ENCODE peak calls at places on chromosomes 13 and 19, in ten cellular contexts. K is spleen, G is upper lobe of left lung, F is SK-N-SH, B is stomach, C is sigmoid colon, E is suprapubic skin, Y is endothelial cell of umbilical vein, A is HCT116, Q is K562. V is an unnamed sample. For H3K4me1, the result is how much of the 10 kb centered on the place peaks cover.

GRCh38 chr13:98447881-98448641 is 128.8 kb downstream of the STK24 start:
- DNase-seq in K (no peak), G (no peak), F (peak), B (no peak), C (no peak), E (no peak), Y (peak), A (peak), Q (peak), V (no peak)

GRCh38 chr13:90414691-90415596 is 932.5 kb upstream of the MIR17HG start:
- DNase-seq in K (no peak), G (no peak), F (no peak), B (no peak), C (no peak), E (no peak), Y (peak), A (peak), Q (no peak), V (no peak)

GRCh38 chr19:1015782-1016646 is 4.9 kb downstream of the TMEM259 start:
- DNase-seq in K (no peak), G (no peak), F (no peak), B (no peak), C (no peak), E (no peak), Y (no peak), A (no peak), Q (no peak), V (no peak)

GRCh38 chr13:21741396-21741795 is 70.5 kb downstream of the FGF9 start:
- DNase-seq in K (no peak), G (no peak), F (no peak), B (no peak), C (no peak), E (no peak), Y (no peak), A (no peak), Q (no peak), V (peak)

GRCh38 chr13:43546260-43546659 is 240.5 kb downstream of the ENOX1 start:
- DNase-seq in K (no peak), G (no peak), F (peak), B (no peak), C (no peak), E (no peak), Y (peak), A (no peak), Q (no peak), V (no peak)

GRCh38 chr13:68428292-68428691 is 1198.2 kb upstream of the PCDH9 start:
- DNase-seq in K (no peak), G (no peak), F (no peak), B (no peak), C (no peak), E (no peak), Y (no peak), A (no peak), Q (no peak), V (no peak)

GRCh38 chr13:27130223-27131015 is 41.2 kb downstream of the USP12 start:
- DNase-seq in K (no peak), G (no peak), F (no peak), B (no peak), C (no peak), E (no peak), Y (no peak), A (no peak), Q (no peak), V (no peak)

GRCh38 chr13:98869408-98870090 is 108.3 kb downstream of the DOCK9 start:
- DNase-seq in K (no peak), G (no peak), F (no peak), B (peak), C (no peak), E (no peak), Y (peak), A (no peak), Q (no peak), V (no peak)

GRCh38 chr13:99989376-99990044 is 7.9 kb downstream of the ZIC2 start:
- DNase-seq in K (no peak), G (no peak), F (peak), B (no peak), C (no peak), E (no peak), Y (no peak), A (no peak), Q (no peak), V (peak)

GRCh38 chr19:32189956-32190706 is 155.3 kb upstream of the ZNF507 start:
- DNase-seq in K (peak), G (no peak), F (no peak), B (no peak), C (no peak), E (no peak), Y (no peak), A (no peak), Q (no peak), V (peak)

GRCh38 chr13:79229761-79230160 is 176.3 kb downstream of the RBM26 start:
- DNase-seq in K (no peak), G (no peak), F (no peak), B (no peak), C (no peak), E (no peak), Y (no peak), A (no peak), Q (no peak), V (no peak)

GRCh38 chr13:35720690-35721554 is 244.4 kb upstream of the MAB21L1 start:
- DNase-seq in K (no peak), G (peak), F (peak), B (peak), C (peak), E (no peak), Y (peak), A (peak), Q (peak), V (no peak)

GRCh38 chr19:10089801-10090375 is 3.8 kb downstream of the SHFL start:
- DNase-seq in K (no peak), G (no peak), F (no peak), B (no peak), C (no peak), E (no peak), Y (no peak), A (no peak), Q (no peak), V (no peak)
- TF ChIP-seq POLR2AphosphoS5 in K (peak), G (no peak), F (no peak), B (no peak), C (no peak), E (no peak), Y (no peak), A (no peak), Q (no peak), V (no peak)

GRCh38 chr13:106649495-106649894 is 81.6 kb upstream of the ARGLU1 start:
- DNase-seq in K (no peak), G (no peak), F (no peak), B (peak), C (no peak), E (no peak), Y (no peak), A (no peak), Q (no peak), V (no peak)
- TF ChIP-seq CTCF in K (no peak), G (no peak), F (no peak), B (no peak), C (no peak), E (no peak), Y (no peak), A (no peak), Q (no peak), V (no peak)

GRCh38 chr19:4061178-4061682 is 5.5 kb downstream of the ZBTB7A start:
- DNase-seq in K (peak), G (peak), F (no peak), B (peak), C (peak), E (peak), Y (no peak), A (no peak), Q (no peak), V (no peak)

GRCh38 chr19:4058696-4059492 is 7.8 kb downstream of the ZBTB7A start:
- DNase-seq in K (peak), G (no peak), F (no peak), B (no peak), C (peak), E (no peak), Y (no peak), A (no peak), Q (no peak), V (no peak)

GRCh38 chr19:4059493-4059880 is 7.2 kb downstream of the ZBTB7A start:
- DNase-seq in K (no peak), G (no peak), F (no peak), B (peak), C (peak), E (no peak), Y (no peak), A (no peak), Q (no peak), V (no peak)

GRCh38 chr19:4060621-4061177 is 6.0 kb downstream of the ZBTB7A start:
- DNase-seq in K (peak), G (peak), F (no peak), B (no peak), C (peak), E (no peak), Y (no peak), A (no peak), Q (no peak), V (no peak)

DNA sequence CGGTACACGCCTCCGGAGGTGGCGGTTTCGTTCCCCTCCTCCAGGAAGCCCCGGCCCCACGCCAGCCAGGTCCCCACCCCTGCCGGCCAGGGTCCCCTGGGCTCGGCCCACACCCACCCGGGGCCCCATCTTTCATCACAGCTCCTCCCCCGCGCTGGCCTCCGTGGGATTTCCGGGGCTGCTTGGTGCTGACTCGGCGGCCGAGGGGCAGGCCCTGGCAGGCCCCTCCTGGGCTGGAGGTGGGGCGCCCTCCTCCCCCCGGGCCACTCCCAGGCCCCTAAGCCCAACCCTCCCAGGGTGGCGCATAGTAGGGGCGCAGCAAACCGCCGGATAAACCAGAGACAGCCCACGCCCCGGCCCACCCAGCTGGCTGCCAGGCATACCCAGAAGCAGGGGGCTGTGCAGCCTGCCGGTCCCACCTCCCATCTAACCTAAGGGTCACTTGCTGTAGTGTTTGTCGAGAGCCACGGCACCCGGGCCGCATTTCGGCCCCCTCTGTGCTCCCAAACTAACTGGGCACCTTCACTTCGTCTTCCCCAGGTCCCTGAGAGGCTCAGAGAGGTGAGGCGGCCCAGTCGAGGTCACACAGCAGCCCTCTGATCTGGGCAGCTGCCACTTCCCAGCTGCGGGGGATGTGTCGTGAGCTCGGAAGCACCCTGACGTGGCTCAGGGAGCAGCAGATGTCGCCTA is 6.6 kb downstream of the ZBTB7A start:
- DNase-seq in K (peak), G (peak), F (no peak), B (peak), C (peak), E (peak), Y (no peak), A (no peak), Q (peak), V (no peak)
- H3K4me1 ChIP-seq in K (half or more), G (half or more), F (under half), B (half or more), C (under half), E (half or more), Y (under half), A (half or more), Q (under half), V (half or more)

GRCh38 chr19:40232479-40232878 is 6.0 kb upstream of the CCNP start:
- DNase-seq in K (no peak), G (no peak), F (no peak), B (no peak), C (no peak), E (no peak), Y (no peak), A (no peak), Q (peak), V (no peak)
- TF ChIP-seq POLR2AphosphoS5 in K (peak), G (no peak), F (no peak), B (no peak), C (no peak), E (no peak), Y (no peak), A (no peak), Q (no peak), V (no peak)

DNA sequence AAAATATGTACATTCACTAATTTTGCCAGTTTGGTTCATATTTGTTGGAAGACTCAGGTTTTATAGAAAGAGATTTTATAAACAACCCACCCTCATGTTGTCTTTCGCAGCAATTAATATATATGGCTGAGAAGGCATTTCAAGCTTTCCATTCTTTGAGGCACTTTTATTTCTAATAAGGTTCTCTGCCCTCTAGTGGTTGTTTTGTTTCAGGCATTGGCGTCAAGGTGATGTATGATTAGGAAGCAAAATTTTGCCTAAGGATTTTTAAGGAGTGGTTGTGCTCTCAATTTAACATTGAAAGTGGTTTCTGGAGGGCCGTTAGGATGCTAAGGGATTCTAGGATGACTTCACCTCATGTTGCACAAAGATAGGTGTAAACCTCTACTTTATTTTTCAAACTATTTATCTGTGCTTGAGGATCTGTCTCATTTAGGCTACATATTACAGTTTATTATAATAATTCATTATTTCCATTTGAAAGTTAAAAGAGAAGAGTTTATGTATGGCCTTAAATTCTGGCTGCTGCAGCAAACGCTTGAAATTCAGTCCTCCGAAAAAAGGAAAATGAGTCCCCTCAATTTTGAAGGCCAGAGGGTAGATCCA is 35.9 kb downstream of the OXGR1 start:
- DNase-seq in K (no peak), G (no peak), F (peak), B (peak), C (no peak), E (no peak), Y (peak), A (no peak), Q (peak), V (no peak)
- TF ChIP-seq CTCF in K (peak), G (peak), F (peak), B (peak), C (no peak), E (peak), Y (peak), A (peak), Q (peak), V (peak)

GRCh38 chr19:35006999-35007365 is 6.9 kb downstream of the GRAMD1A start:
- DNase-seq in K (peak), G (no peak), F (no peak), B (no peak), C (no peak), E (no peak), Y (no peak), A (no peak), Q (no peak), V (no peak)
- H3K4me1 ChIP-seq in K (under half), G (half or more), F (under half), B (half or more), C (under half), E (under half), Y (under half), A (under half), Q (under half), V (under half)

GRCh38 chr19:41373993-41374392 is 2.3 kb upstream of the TMEM91 start:
- DNase-seq in K (no peak), G (peak), F (peak), B (peak), C (peak), E (peak), Y (peak), A (no peak), Q (no peak), V (peak)
- TF ChIP-seq POLR2AphosphoS5 in K (peak), G (no peak), F (peak), B (peak), C (peak), E (peak), Y (no peak), A (no peak), Q (no peak), V (peak)

GRCh38 chr19:19386373-19386869 is 19.1 kb upstream of the GATAD2A start:
- DNase-seq in K (peak), G (no peak), F (no peak), B (no peak), C (no peak), E (no peak), Y (no peak), A (no peak), Q (no peak), V (no peak)
- TF ChIP-seq CTCF in K (no peak), G (peak), F (peak), B (no peak), C (no peak), E (no peak), Y (peak), A (no peak), Q (peak), V (no peak)

GRCh38 chr19:4379383-4380253 is 20.7 kb downstream of the SH3GL1 start:
- DNase-seq in K (peak), G (peak), F (peak), B (peak), C (peak), E (no peak), Y (peak), A (no peak), Q (no peak), V (no peak)
- H3K4me1 ChIP-seq in K (half or more), G (half or more), F (under half), B (half or more), C (under half), E (half or more), Y (under half), A (half or more), Q (half or more), V (half or more)